ENCODE peak calls at places on chromosomes 4 and X, in five cellular contexts. V is PC-3, Z is fibroblast of lung, S is IMR-90, Q is hepatocyte. X is an unnamed sample.

GRCh38 chr4:40270609-40271008 is 64.5 kb upstream of the CHRNA9 start:
- DNase-seq in V (no peak), Z (no peak), S (no peak), Q (no peak), X (no peak)

GRCh38 chr4:57605374-57605773 is 495.2 kb upstream of the IGFBP7 start:
- DNase-seq in V (no peak), Z (no peak), S (no peak), Q (no peak), X (no peak)

GRCh38 chrX:154526901-154527675 is 11.1 kb upstream of the FAM3A start:
- DNase-seq in V (peak; percentile 82), Z (peak; percentile 80), S (peak; percentile 67), Q (peak; percentile 90), X (peak; percentile 80)

GRCh38 chrX:66039916-66040315 is at the start of gene VSIG4:
- DNase-seq in V (no peak), Z (no peak), S (no peak), Q (no peak), X (no peak)

GRCh38 chrX:48470110-48470832 is at the start of gene SLC38A5:
- DNase-seq in V (no peak), Z (no peak), S (no peak), Q (no peak), X (no peak)

GRCh38 chrX:113741744-113742143 is 842.1 kb upstream of the HTR2C start:
- DNase-seq in V (peak; percentile 42), Z (no peak), S (no peak), Q (peak; percentile 66), X (peak; percentile 25)

GRCh38 chr4:169791527-169792156 is 33.9 kb upstream of the HPF1 start:
- DNase-seq in V (peak; percentile 71), Z (peak; percentile 71), S (peak; percentile 55), Q (peak; percentile 78), X (no peak)

GRCh38 chrX:39828971-39829370 is 268.8 kb downstream of the BCOR start:
- DNase-seq in V (no peak), Z (no peak), S (no peak), Q (no peak), X (no peak)

GRCh38 chrX:11109968-11110367 is 1.2 kb upstream of the HCCS start:
- DNase-seq in V (no peak), Z (no peak), S (no peak), Q (no peak), X (no peak)

GRCh38 chrX:153688071-153688470 is 345 bp downstream of the SLC6A8 start:
- DNase-seq in V (no peak), Z (no peak), S (no peak), Q (no peak), X (no peak)

GRCh38 chr4:108008721-108009120 is 19.0 kb downstream of the HADH start:
- DNase-seq in V (peak; percentile 65), Z (peak; percentile 61), S (peak; percentile 81), Q (no peak), X (no peak)
- H3K27ac ChIP-seq in V (no peak overlapping the region), Z (no peak overlapping the region), S (no peak overlapping the region), Q (peak overlapping the region; percentile 37), X (no peak overlapping the region)

GRCh38 chr4:135120190-135120589 is 918.6 kb upstream of the PABPC4L start:
- DNase-seq in V (no peak), Z (peak; percentile 78), S (peak; percentile 19), Q (no peak), X (no peak)
- H3K4me3 ChIP-seq in V (no peak overlapping the region), Z (no peak overlapping the region), S (no peak overlapping the region), Q (no peak overlapping the region), X (no peak overlapping the region)

DNA sequence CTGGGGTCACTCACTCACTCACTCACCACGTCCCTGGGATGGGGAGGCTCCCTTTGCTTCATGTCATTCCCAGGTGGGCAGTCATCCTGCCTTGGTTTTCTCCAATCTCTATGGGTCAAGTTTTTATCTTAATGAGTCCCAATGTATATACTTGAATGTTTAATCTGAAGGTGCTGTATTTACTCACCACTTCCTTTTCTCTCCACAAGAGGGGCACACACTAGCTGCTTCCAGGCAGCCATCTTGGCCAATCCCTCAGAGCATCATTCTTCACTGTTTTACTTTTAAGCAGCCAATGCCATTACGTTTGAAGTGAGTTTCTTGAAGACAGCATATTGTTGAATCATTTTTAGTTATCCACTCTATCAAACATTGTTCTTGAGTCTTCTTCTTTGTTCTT is 153.4 kb upstream of the ARSJ start:
- DNase-seq in V (peak; percentile 20), Z (no peak), S (no peak), Q (no peak), X (peak; percentile 4)
- H2AFZ ChIP-seq in V (no peak overlapping the region), Z (no peak overlapping the region), S (no peak overlapping the region), Q (peak overlapping the region; percentile 13), X (no peak overlapping the region)

GRCh38 chr4:19729873-19730735 is 521.6 kb upstream of the SLIT2 start:
- DNase-seq in V (no peak), Z (peak; percentile 9), S (peak; percentile 43), Q (no peak), X (peak; percentile 46)
- H3K27ac ChIP-seq in V (no peak overlapping the region), Z (no peak overlapping the region), S (no peak overlapping the region), Q (no peak overlapping the region), X (peak overlapping the region; percentile 37)

DNA sequence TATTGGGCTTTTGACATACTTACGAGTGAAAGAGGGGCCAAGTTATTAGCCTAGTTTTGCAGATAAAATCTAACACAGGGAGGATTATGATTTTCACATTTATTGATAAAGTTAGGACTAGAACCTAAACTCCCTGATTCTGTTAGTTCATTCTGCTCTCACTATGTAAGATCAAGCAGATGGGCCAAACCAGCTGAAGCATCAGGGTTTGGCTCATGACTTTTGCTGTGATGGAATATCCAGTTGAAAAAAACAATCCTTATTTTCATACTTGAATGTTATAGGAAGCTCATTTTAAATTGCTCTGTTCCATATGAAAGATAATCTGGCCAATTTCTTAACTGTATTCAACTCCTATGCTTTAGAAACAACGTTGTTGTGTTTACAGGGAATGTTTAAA is 21.2 kb downstream of the SPRY1 start:
- DNase-seq in V (no peak), Z (no peak), S (no peak), Q (no peak), X (no peak)
- H3K4me3 ChIP-seq in V (no peak overlapping the region), Z (no peak overlapping the region), S (no peak overlapping the region), Q (no peak overlapping the region), X (no peak overlapping the region)

DNA sequence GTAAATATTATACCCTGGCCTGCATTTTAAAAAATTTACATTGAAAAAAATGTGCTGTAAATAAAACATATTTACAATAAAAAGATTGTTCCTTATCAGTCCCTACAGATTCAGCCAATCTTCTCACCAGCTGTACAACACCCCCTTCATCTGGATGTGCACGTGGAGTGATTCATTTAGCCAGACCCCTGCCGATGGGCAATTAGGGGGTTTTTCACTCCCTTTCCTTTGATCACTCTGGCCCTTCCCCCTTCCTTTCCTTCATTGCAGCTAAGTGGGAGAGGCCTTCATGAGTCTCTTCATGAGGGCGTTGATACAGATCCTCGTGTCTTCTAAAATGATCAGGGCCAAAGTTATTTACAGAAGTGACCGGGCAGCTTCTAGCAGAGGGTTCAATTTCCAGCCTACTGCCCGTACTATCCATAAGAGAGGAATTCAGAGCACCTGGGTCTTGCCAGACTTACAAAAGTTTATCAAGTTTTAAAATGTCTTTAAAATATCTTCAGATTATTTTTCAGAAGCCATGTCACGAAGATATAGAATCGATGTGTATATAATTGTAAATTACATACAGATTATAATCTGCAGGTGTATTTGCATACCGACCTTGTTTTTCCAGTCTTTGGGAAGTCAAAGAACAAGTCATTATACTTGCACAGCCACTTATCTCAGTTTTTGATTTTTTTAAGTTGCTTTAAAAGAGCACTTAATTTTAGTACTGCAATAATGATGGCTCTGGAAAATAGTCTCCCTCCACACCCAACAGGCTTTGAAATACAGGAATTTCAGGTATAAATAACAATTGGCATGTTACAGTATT is 21.4 kb upstream of the RASL11B start:
- DNase-seq in V (peak; percentile 23), Z (no peak), S (no peak), Q (no peak), X (no peak)
- H2AFZ ChIP-seq in V (no peak overlapping the region), Z (no peak overlapping the region), S (no peak overlapping the region), Q (no peak overlapping the region), X (no peak overlapping the region)

DNA sequence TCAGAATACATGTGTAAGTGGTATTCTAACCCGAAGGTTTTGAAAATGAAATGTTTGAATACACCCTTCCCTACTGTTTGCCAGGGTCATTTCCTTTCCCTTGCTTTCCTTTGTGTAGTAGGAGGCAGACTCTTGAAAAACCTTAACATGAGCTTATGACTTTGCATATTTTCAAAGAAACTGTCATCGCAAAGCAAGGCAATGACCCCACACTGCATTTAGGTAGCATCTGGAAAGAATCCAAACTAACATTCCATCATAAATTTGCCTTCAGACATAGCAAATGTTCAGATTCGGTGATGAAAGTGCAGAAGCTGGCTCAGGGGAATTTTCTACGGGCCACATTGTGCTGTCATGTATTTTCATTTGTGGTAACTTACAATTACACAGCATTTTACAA is 32.3 kb downstream of the SH2D1A start:
- DNase-seq in V (no peak), Z (no peak), S (no peak), Q (no peak), X (no peak)
- H3K27ac ChIP-seq in V (no peak overlapping the region), Z (no peak overlapping the region), S (no peak overlapping the region), Q (no peak overlapping the region), X (no peak overlapping the region)